ENCODE peak calls at places on chromosomes 1 and 21, in six cellular contexts. One of them, this sample, is unnamed.
A peak's percentile ranks its signal among the peaks of the same experiment; 100 is the strongest.

GRCh38 chr1:83596331-83596730 is 402.6 kb downstream of the TTLL7 start:
- DNase-seq in psoas muscle: no peak
- DNase-seq in fibroblast of mammary gland: no peak
- DNase-seq in sigmoid colon: no peak
- DNase-seq in transverse colon: no peak
- DNase-seq in left ventricle myocardium inferior: no peak
- DNase-seq in this sample: no peak

GRCh38 chr1:117284408-117285215 is 73.9 kb upstream of the VTCN1 start:
- DNase-seq in transverse colon: no peak
- DNase-seq in left ventricle myocardium inferior: no peak
- DNase-seq in sigmoid colon: no peak
- DNase-seq in psoas muscle: no peak
- DNase-seq in fibroblast of mammary gland: peak; percentile 73
- DNase-seq in this sample: no peak

GRCh38 chr1:98104285-98104684 is 183.5 kb upstream of the DPYD start:
- DNase-seq in psoas muscle: no peak
- DNase-seq in fibroblast of mammary gland: peak; percentile 82
- DNase-seq in transverse colon: no peak
- DNase-seq in left ventricle myocardium inferior: no peak
- DNase-seq in sigmoid colon: no peak
- DNase-seq in this sample: no peak

GRCh38 chr21:31162827-31163226 is 124.6 kb upstream of the KRTAP19-8 start:
- DNase-seq in transverse colon: no peak
- DNase-seq in left ventricle myocardium inferior: no peak
- DNase-seq in sigmoid colon: no peak
- DNase-seq in psoas muscle: no peak
- DNase-seq in fibroblast of mammary gland: peak; percentile 71
- DNase-seq in this sample: no peak

GRCh38 chr1:16068356-16069270 is 4.8 kb downstream of the FAM131C start:
- DNase-seq in sigmoid colon: no peak
- DNase-seq in fibroblast of mammary gland: peak; percentile 13
- DNase-seq in transverse colon: no peak
- DNase-seq in psoas muscle: peak; percentile 38
- DNase-seq in left ventricle myocardium inferior: peak; percentile 65
- DNase-seq in this sample: peak; percentile 79

GRCh38 chr1:154821083-154821482 is 49.0 kb downstream of the KCNN3 start:
- DNase-seq in left ventricle myocardium inferior: peak; percentile 49
- DNase-seq in psoas muscle: no peak
- DNase-seq in sigmoid colon: peak; percentile 91
- DNase-seq in transverse colon: no peak
- DNase-seq in fibroblast of mammary gland: peak; percentile 23
- DNase-seq in this sample: peak; percentile 29

GRCh38 chr21:46322351-46323226 is 1.1 kb downstream of the C21orf58 start:
- DNase-seq in fibroblast of mammary gland: peak; percentile 38
- DNase-seq in left ventricle myocardium inferior: no peak
- DNase-seq in psoas muscle: no peak
- DNase-seq in sigmoid colon: no peak
- DNase-seq in transverse colon: no peak
- DNase-seq in this sample: no peak

GRCh38 chr1:3003941-3004270 is 17.4 kb upstream of the ACTRT2 start:
- DNase-seq in psoas muscle: no peak
- DNase-seq in transverse colon: no peak
- DNase-seq in left ventricle myocardium inferior: no peak
- DNase-seq in sigmoid colon: no peak
- DNase-seq in fibroblast of mammary gland: no peak
- DNase-seq in this sample: peak; percentile 44

GRCh38 chr1:85093644-85094043 is 45.3 kb upstream of the MCOLN3 start:
- DNase-seq in transverse colon: peak; percentile 24
- DNase-seq in psoas muscle: no peak
- DNase-seq in left ventricle myocardium inferior: no peak
- DNase-seq in sigmoid colon: no peak
- DNase-seq in fibroblast of mammary gland: no peak
- DNase-seq in this sample: no peak

GRCh38 chr1:27102707-27103468 is 52.0 kb downstream of the SLC9A1 start:
- DNase-seq in left ventricle myocardium inferior: peak; percentile 79
- DNase-seq in transverse colon: peak; percentile 82
- DNase-seq in psoas muscle: peak; percentile 75
- DNase-seq in fibroblast of mammary gland: peak; percentile 50
- DNase-seq in sigmoid colon: peak; percentile 90
- DNase-seq in this sample: peak; percentile 83

GRCh38 chr1:110370827-110371226 is 20.0 kb downstream of the SLC16A4 start:
- DNase-seq in psoas muscle: no peak
- DNase-seq in left ventricle myocardium inferior: no peak
- DNase-seq in sigmoid colon: no peak
- DNase-seq in fibroblast of mammary gland: peak; percentile 77
- DNase-seq in transverse colon: no peak
- DNase-seq in this sample: no peak

GRCh38 chr21:43639470-43640178 is 19.7 kb downstream of the HSF2BP start:
- DNase-seq in left ventricle myocardium inferior: no peak
- DNase-seq in transverse colon: no peak
- DNase-seq in sigmoid colon: no peak
- DNase-seq in psoas muscle: no peak
- DNase-seq in fibroblast of mammary gland: peak; percentile 87
- DNase-seq in this sample: no peak

GRCh38 chr1:18253093-18253492 is 145.5 kb downstream of the IGSF21 start:
- DNase-seq in fibroblast of mammary gland: no peak
- DNase-seq in left ventricle myocardium inferior: no peak
- DNase-seq in sigmoid colon: no peak
- DNase-seq in transverse colon: no peak
- DNase-seq in psoas muscle: no peak
- DNase-seq in this sample: no peak

GRCh38 chr21:38443110-38443509 is 55.2 kb downstream of the ERG start:
- DNase-seq in left ventricle myocardium inferior: no peak
- DNase-seq in psoas muscle: no peak
- DNase-seq in fibroblast of mammary gland: no peak
- DNase-seq in transverse colon: no peak
- DNase-seq in sigmoid colon: no peak
- DNase-seq in this sample: no peak

GRCh38 chr1:23779826-23780371 is 1.7 kb downstream of the PITHD1 start:
- DNase-seq in left ventricle myocardium inferior: no peak
- DNase-seq in sigmoid colon: no peak
- DNase-seq in psoas muscle: no peak
- DNase-seq in fibroblast of mammary gland: peak; percentile 76
- DNase-seq in transverse colon: no peak
- DNase-seq in this sample: no peak

GRCh38 chr21:45423968-45424853 is 19.2 kb downstream of the COL18A1 start:
- DNase-seq in left ventricle myocardium inferior: no peak
- DNase-seq in fibroblast of mammary gland: no peak
- DNase-seq in transverse colon: no peak
- DNase-seq in sigmoid colon: no peak
- DNase-seq in psoas muscle: no peak
- DNase-seq in this sample: peak; percentile 60

GRCh38 chr1:246565751-246566127 is 322 bp downstream of the TFB2M start:
- DNase-seq in sigmoid colon: no peak
- DNase-seq in fibroblast of mammary gland: peak; percentile 60
- DNase-seq in left ventricle myocardium inferior: no peak
- DNase-seq in transverse colon: no peak
- DNase-seq in psoas muscle: no peak
- DNase-seq in this sample: no peak

GRCh38 chr1:173015629-173016028 is 35.1 kb downstream of the TNFSF18 start:
- DNase-seq in fibroblast of mammary gland: no peak
- DNase-seq in psoas muscle: no peak
- DNase-seq in left ventricle myocardium inferior: no peak
- DNase-seq in sigmoid colon: no peak
- DNase-seq in transverse colon: no peak
- DNase-seq in this sample: no peak

GRCh38 chr1:6599141-6599975 is 3.3 kb downstream of the KLHL21 start:
- DNase-seq in psoas muscle: peak; percentile 43
- DNase-seq in left ventricle myocardium inferior: no peak
- DNase-seq in fibroblast of mammary gland: peak; percentile 55
- DNase-seq in transverse colon: peak; percentile 49
- DNase-seq in sigmoid colon: no peak
- DNase-seq in this sample: peak; percentile 48

GRCh38 chr1:12296623-12297022 is 66.8 kb downstream of the VPS13D start:
- DNase-seq in sigmoid colon: no peak
- DNase-seq in psoas muscle: no peak
- DNase-seq in transverse colon: no peak
- DNase-seq in left ventricle myocardium inferior: no peak
- DNase-seq in fibroblast of mammary gland: peak; percentile 84
- DNase-seq in this sample: no peak

GRCh38 chr1:24047101-24047459 is 64.9 kb downstream of the MYOM3 start:
- DNase-seq in fibroblast of mammary gland: peak; percentile 83
- DNase-seq in left ventricle myocardium inferior: peak; percentile 33
- DNase-seq in psoas muscle: peak; percentile 75
- DNase-seq in transverse colon: peak; percentile 29
- DNase-seq in sigmoid colon: peak; percentile 83
- DNase-seq in this sample: no peak

GRCh38 chr21:45975017-45975595 is 6.5 kb upstream of the COL6A1 start:
- DNase-seq in left ventricle myocardium inferior: peak; percentile 77
- DNase-seq in fibroblast of mammary gland: peak; percentile 69
- DNase-seq in psoas muscle: peak; percentile 66
- DNase-seq in sigmoid colon: peak; percentile 95
- DNase-seq in transverse colon: peak; percentile 57
- DNase-seq in this sample: no peak

GRCh38 chr1:103373991-103374390 is 151.5 kb upstream of the RNPC3 start:
- DNase-seq in transverse colon: no peak
- DNase-seq in left ventricle myocardium inferior: no peak
- DNase-seq in psoas muscle: no peak
- DNase-seq in sigmoid colon: no peak
- DNase-seq in fibroblast of mammary gland: no peak
- DNase-seq in this sample: no peak

DNA sequence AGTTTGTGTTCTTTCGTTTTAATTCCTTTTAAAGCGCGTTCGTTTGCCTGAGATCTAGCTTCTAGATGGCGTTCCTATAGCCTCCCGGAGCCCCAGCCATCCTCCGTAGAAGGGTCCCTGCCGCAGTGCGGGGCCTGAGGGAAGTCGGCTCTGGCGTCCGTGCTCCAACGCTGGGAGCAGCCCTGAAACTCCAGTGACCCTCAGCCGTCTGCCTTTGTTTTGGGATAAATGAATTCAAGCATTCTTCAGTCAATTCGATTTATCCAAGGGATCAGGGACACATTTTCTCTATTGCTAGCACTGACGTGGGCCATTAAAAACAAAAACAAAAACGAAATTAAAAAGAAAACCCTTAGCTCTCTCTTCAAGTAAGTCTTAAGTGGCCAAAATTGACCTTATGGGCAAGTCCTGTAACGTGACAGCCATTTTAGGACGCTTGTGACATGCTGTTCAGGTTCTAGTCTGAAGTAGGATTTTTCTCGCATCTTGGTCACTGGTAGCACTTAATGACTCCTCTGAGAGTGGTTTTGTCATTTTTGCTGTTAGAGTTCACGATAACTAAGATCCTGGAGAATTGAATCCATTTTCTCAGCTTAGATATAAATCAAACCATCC is 757 bp upstream of the HSPA13 start:
- DNase-seq in transverse colon: no peak
- DNase-seq in sigmoid colon: no peak
- DNase-seq in left ventricle myocardium inferior: no peak
- DNase-seq in fibroblast of mammary gland: peak; percentile 47
- DNase-seq in psoas muscle: no peak
- DNase-seq in this sample: peak; percentile 5
- TF ChIP-seq CTCF in transverse colon: no peak
- TF ChIP-seq CTCF in sigmoid colon: no peak
- TF ChIP-seq CTCF in left ventricle myocardium inferior: no peak
- TF ChIP-seq CTCF in fibroblast of mammary gland: no peak
- TF ChIP-seq CTCF in psoas muscle: no peak
- TF ChIP-seq CTCF in this sample: no peak

DNA sequence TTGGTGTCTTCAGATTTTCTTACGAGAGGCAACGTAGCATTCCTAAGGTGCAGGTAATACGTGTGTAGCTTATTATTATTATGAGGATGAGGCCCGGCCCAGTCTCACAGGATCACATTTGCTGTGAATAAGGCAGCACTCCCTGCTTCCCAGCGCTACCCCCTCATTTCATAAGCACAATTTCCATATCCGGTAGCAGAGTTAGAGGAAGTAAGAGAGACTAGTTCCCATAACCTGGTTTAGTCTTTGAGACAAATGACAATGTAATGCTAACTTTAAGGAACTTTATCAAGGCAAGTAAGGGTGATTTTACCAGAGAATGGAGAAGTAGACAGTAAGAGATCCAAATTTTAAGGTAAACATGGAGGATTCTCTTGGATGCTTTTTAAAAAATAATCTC is 14.6 kb upstream of the LMO4 start:
- DNase-seq in fibroblast of mammary gland: no peak
- DNase-seq in left ventricle myocardium inferior: no peak
- DNase-seq in transverse colon: no peak
- DNase-seq in psoas muscle: no peak
- DNase-seq in sigmoid colon: no peak
- DNase-seq in this sample: no peak
- H3K4me3 ChIP-seq in fibroblast of mammary gland: no peak overlapping the region
- H3K4me3 ChIP-seq in left ventricle myocardium inferior: no peak overlapping the region
- H3K4me3 ChIP-seq in transverse colon: no peak overlapping the region
- H3K4me3 ChIP-seq in psoas muscle: no peak overlapping the region
- H3K4me3 ChIP-seq in sigmoid colon: no peak overlapping the region
- H3K4me3 ChIP-seq in this sample: no peak overlapping the region

GRCh38 chr1:119587328-119587727 is 60.7 kb downstream of the ZNF697 start:
- DNase-seq in psoas muscle: no peak
- DNase-seq in transverse colon: no peak
- DNase-seq in sigmoid colon: no peak
- DNase-seq in fibroblast of mammary gland: no peak
- DNase-seq in left ventricle myocardium inferior: no peak
- DNase-seq in this sample: no peak

GRCh38 chr1:119582801-119583200 is 65.3 kb downstream of the ZNF697 start:
- DNase-seq in transverse colon: peak; percentile 34
- DNase-seq in psoas muscle: peak; percentile 29
- DNase-seq in sigmoid colon: no peak
- DNase-seq in left ventricle myocardium inferior: peak; percentile 29
- DNase-seq in fibroblast of mammary gland: peak; percentile 66
- DNase-seq in this sample: peak; percentile 37
- TF ChIP-seq CTCF in transverse colon: peak; percentile 35
- TF ChIP-seq CTCF in psoas muscle: peak; percentile 32
- TF ChIP-seq CTCF in sigmoid colon: no peak
- TF ChIP-seq CTCF in left ventricle myocardium inferior: peak; percentile 62
- TF ChIP-seq CTCF in fibroblast of mammary gland: peak; percentile 66
- TF ChIP-seq CTCF in this sample: no peak

GRCh38 chr1:33471416-33471815 is 1.0 kb upstream of the ZSCAN20 start:
- DNase-seq in transverse colon: no peak
- DNase-seq in sigmoid colon: no peak
- DNase-seq in psoas muscle: no peak
- DNase-seq in fibroblast of mammary gland: no peak
- DNase-seq in left ventricle myocardium inferior: no peak
- DNase-seq in this sample: no peak

GRCh38 chr1:33470495-33471012 is 1.9 kb upstream of the ZSCAN20 start:
- DNase-seq in fibroblast of mammary gland: peak; percentile 89
- DNase-seq in transverse colon: peak; percentile 76
- DNase-seq in psoas muscle: peak; percentile 72
- DNase-seq in left ventricle myocardium inferior: peak; percentile 79
- DNase-seq in sigmoid colon: peak; percentile 88
- DNase-seq in this sample: peak; percentile 73

GRCh38 chr1:33472349-33472980 is at the start of gene ZSCAN20:
- DNase-seq in fibroblast of mammary gland: peak; percentile 97
- DNase-seq in transverse colon: peak; percentile 98
- DNase-seq in psoas muscle: peak; percentile 98
- DNase-seq in left ventricle myocardium inferior: peak; percentile 98
- DNase-seq in sigmoid colon: peak; percentile 99
- DNase-seq in this sample: peak; percentile 98

GRCh38 chr1:33477451-33477850 is 5.0 kb downstream of the ZSCAN20 start:
- DNase-seq in transverse colon: no peak
- DNase-seq in sigmoid colon: no peak
- DNase-seq in left ventricle myocardium inferior: no peak
- DNase-seq in fibroblast of mammary gland: no peak
- DNase-seq in psoas muscle: no peak
- DNase-seq in this sample: no peak

GRCh38 chr1:33473900-33474299 is 1.5 kb downstream of the ZSCAN20 start:
- DNase-seq in psoas muscle: no peak
- DNase-seq in fibroblast of mammary gland: no peak
- DNase-seq in sigmoid colon: no peak
- DNase-seq in left ventricle myocardium inferior: no peak
- DNase-seq in transverse colon: no peak
- DNase-seq in this sample: no peak
- H3K4me3 ChIP-seq in psoas muscle: no peak overlapping the region
- H3K4me3 ChIP-seq in fibroblast of mammary gland: no peak overlapping the region
- H3K4me3 ChIP-seq in sigmoid colon: no peak overlapping the region
- H3K4me3 ChIP-seq in left ventricle myocardium inferior: peak overlapping the region; percentile 75
- H3K4me3 ChIP-seq in transverse colon: no peak overlapping the region
- H3K4me3 ChIP-seq in this sample: no peak overlapping the region

GRCh38 chr1:88552226-88552625 is 131.8 kb upstream of the PKN2 start:
- DNase-seq in sigmoid colon: no peak
- DNase-seq in left ventricle myocardium inferior: no peak
- DNase-seq in fibroblast of mammary gland: no peak
- DNase-seq in psoas muscle: no peak
- DNase-seq in transverse colon: no peak
- DNase-seq in this sample: no peak
- TF ChIP-seq CTCF in sigmoid colon: no peak
- TF ChIP-seq CTCF in left ventricle myocardium inferior: no peak
- TF ChIP-seq CTCF in fibroblast of mammary gland: peak; percentile 1
- TF ChIP-seq CTCF in psoas muscle: no peak
- TF ChIP-seq CTCF in transverse colon: no peak
- TF ChIP-seq CTCF in this sample: no peak